ENCODE peak calls at places on chromosome 21, in ten cellular contexts. U, A, Y, L, T, P, R, W, E and M are unnamed samples.
A peak's percentile ranks its signal among the peaks of the same experiment; 100 is the strongest.

GRCh38 chr21:14119038-14119437 is 91.7 kb downstream of the LIPI start:
- DNase-seq in L (no peak), A (no peak), E (no peak), U (no peak), W (no peak), R (no peak), T (no peak), P (no peak), Y (no peak), M (no peak)

GRCh38 chr21:35204850-35205564 is 155.9 kb upstream of the RUNX1 start:
- DNase-seq in W (peak; percentile 43), E (no peak), T (peak; percentile 78), A (no peak), P (peak; percentile 52), U (peak; percentile 90), R (peak; percentile 90), L (peak; percentile 46), Y (no peak), M (no peak)

GRCh38 chr21:45420623-45421041 is 15.7 kb downstream of the COL18A1 start:
- DNase-seq in L (no peak), P (no peak), W (no peak), E (no peak), Y (no peak), R (no peak), A (no peak), U (peak; percentile 63), T (no peak), M (no peak)

GRCh38 chr21:28867401-28867800 is 125.3 kb downstream of the LTN1 start:
- DNase-seq in E (no peak), Y (no peak), P (no peak), L (no peak), A (no peak), U (no peak), W (no peak), R (no peak), T (no peak), M (no peak)

GRCh38 chr21:33132054-33132453 is 62.1 kb downstream of the OLIG1 start:
- DNase-seq in P (no peak), E (no peak), A (no peak), L (no peak), U (no peak), R (no peak), T (no peak), Y (no peak), W (no peak), M (no peak)

GRCh38 chr21:26845066-26845749 is at the start of gene ADAMTS1:
- DNase-seq in Y (no peak), P (peak; percentile 92), R (peak; percentile 98), L (no peak), A (peak; percentile 85), E (peak; percentile 93), T (no peak), W (peak; percentile 94), U (peak; percentile 71), M (peak; percentile 96)

GRCh38 chr21:44087426-44088400 is 19.5 kb upstream of the PWP2 start:
- DNase-seq in E (no peak), A (no peak), R (no peak), W (no peak), T (no peak), Y (peak; percentile 31), L (peak; percentile 48), U (peak; percentile 25), P (no peak), M (no peak)

GRCh38 chr21:39422468-39423241 is 22.9 kb downstream of the LCA5L start:
- DNase-seq in E (no peak), R (no peak), Y (no peak), T (no peak), A (no peak), W (no peak), U (no peak), P (no peak), L (no peak), M (no peak)

GRCh38 chr21:44991538-44992483 is 52.0 kb downstream of the SLX9 start:
- DNase-seq in E (no peak), T (no peak), P (no peak), L (no peak), R (no peak), A (no peak), W (no peak), Y (no peak), U (no peak), M (no peak)

GRCh38 chr21:29601072-29601471 is 302.4 kb downstream of the BACH1 start:
- DNase-seq in T (no peak), A (no peak), E (no peak), L (no peak), Y (no peak), P (no peak), W (no peak), R (no peak), U (no peak), M (no peak)

GRCh38 chr21:32626633-32627196 is 14.5 kb upstream of the CFAP298 start:
- DNase-seq in E (no peak), A (no peak), W (peak; percentile 85), R (no peak), U (no peak), L (no peak), P (no peak), Y (no peak), T (no peak), M (no peak)

GRCh38 chr21:16455978-16456377 is 726.2 kb downstream of the USP25 start:
- DNase-seq in L (no peak), P (peak; percentile 26), Y (no peak), E (no peak), W (no peak), T (no peak), R (no peak), A (no peak), U (no peak), M (no peak)

GRCh38 chr21:16179732-16180131 is 449.9 kb downstream of the USP25 start:
- DNase-seq in T (no peak), R (no peak), E (no peak), U (no peak), W (no peak), Y (no peak), P (no peak), A (no peak), L (peak; percentile 50), M (no peak)

GRCh38 chr21:44893948-44894656 is 20.6 kb upstream of the PTTG1IP start:
- DNase-seq in Y (no peak), E (no peak), R (no peak), P (no peak), L (no peak), U (no peak), A (no peak), T (no peak), W (no peak), M (no peak)

GRCh38 chr21:16954787-16955186 is 558.1 kb upstream of the CXADR start:
- DNase-seq in P (no peak), A (no peak), U (no peak), R (no peak), Y (no peak), L (no peak), E (no peak), T (no peak), W (no peak), M (no peak)

GRCh38 chr21:31972622-31973021 is 99.8 kb downstream of the HUNK start:
- DNase-seq in U (no peak), E (no peak), T (no peak), A (no peak), L (no peak), Y (no peak), R (no peak), W (no peak), P (no peak), M (no peak)

GRCh38 chr21:35614412-35614901 is 445.9 kb downstream of the SETD4 start:
- DNase-seq in A (no peak), W (peak; percentile 48), T (no peak), L (no peak), R (no peak), Y (no peak), P (no peak), U (no peak), E (no peak), M (no peak)

GRCh38 chr21:41511858-41512257 is 3.9 kb upstream of the TMPRSS2 start:
- DNase-seq in L (no peak), E (no peak), P (no peak), Y (no peak), T (no peak), R (no peak), U (no peak), W (no peak), A (no peak), M (no peak)

GRCh38 chr21:42456457-42456856 is 39.6 kb downstream of the RSPH1 start:
- DNase-seq in E (no peak), P (no peak), U (no peak), A (no peak), Y (peak; percentile 28), T (no peak), W (no peak), L (no peak), R (no peak), M (no peak)

GRCh38 chr21:37220433-37220980 is 46.6 kb downstream of the VPS26C start:
- DNase-seq in E (peak; percentile 20), Y (no peak), L (peak; percentile 61), R (no peak), P (no peak), T (no peak), U (no peak), W (peak; percentile 27), A (no peak), M (no peak)

GRCh38 chr21:28089599-28090421 is 902.9 kb downstream of the LTN1 start:
- DNase-seq in U (no peak), W (no peak), P (no peak), R (peak; percentile 52), E (no peak), L (no peak), T (no peak), A (no peak), Y (no peak), M (no peak)

GRCh38 chr21:42384999-42385398 is 10.9 kb downstream of the TMPRSS3 start:
- DNase-seq in P (no peak), R (no peak), T (no peak), U (no peak), A (no peak), Y (no peak), W (no peak), L (no peak), E (peak; percentile 8), M (no peak)

GRCh38 chr21:39822042-39822441 is 45.2 kb upstream of the PCP4 start:
- DNase-seq in Y (no peak), R (no peak), U (no peak), E (no peak), T (no peak), A (no peak), W (no peak), P (no peak), L (no peak), M (no peak)

GRCh38 chr21:44925027-44925755 is 4.5 kb upstream of the ITGB2 start:
- DNase-seq in E (no peak), A (no peak), U (no peak), R (no peak), L (peak; percentile 30), P (no peak), W (no peak), Y (no peak), T (no peak), M (no peak)

GRCh38 chr21:43957629-43958362 is 54.3 kb upstream of the TRAPPC10 start:
- DNase-seq in T (no peak), U (no peak), P (no peak), A (no peak), L (no peak), W (no peak), E (no peak), Y (no peak), R (no peak), M (no peak)

GRCh38 chr21:45511661-45512431 is 30.4 kb downstream of the SLC19A1 start:
- DNase-seq in A (no peak), Y (no peak), U (peak; percentile 61), R (peak; percentile 53), T (no peak), L (no peak), W (no peak), E (no peak), P (no peak), M (no peak)

GRCh38 chr21:38520511-38520910 is 22.2 kb upstream of the ERG start:
- DNase-seq in P (no peak), E (no peak), A (no peak), L (no peak), R (no peak), Y (no peak), T (no peak), W (no peak), U (no peak), M (no peak)

GRCh38 chr21:25735895-25736597 is 1.3 kb downstream of the GABPA start:
- DNase-seq in T (no peak), A (no peak), U (no peak), R (no peak), E (no peak), L (no peak), W (peak; percentile 5), P (no peak), Y (no peak), M (no peak)